ENCODE peak calls at places on chromosomes 4 and X, in four cellular contexts. H, M, L and C are unnamed samples.

GRCh38 chr4:156746111-156746510 is 225.5 kb downstream of the PDGFC start:
- DNase-seq in H (no peak), M (no peak), L (no peak), C (no peak)

GRCh38 chr4:185343726-185344581 is 51.8 kb downstream of the LRP2BP start:
- DNase-seq in H (peak), M (no peak), L (peak), C (no peak)

GRCh38 chr4:6282247-6282646 is 12.6 kb downstream of the WFS1 start:
- DNase-seq in H (no peak), M (no peak), L (no peak), C (peak)

GRCh38 chrX:48046846-48047245 is 24.6 kb downstream of the ZNF630 start:
- DNase-seq in H (no peak), M (no peak), L (no peak), C (no peak)

GRCh38 chr4:153222162-153222789 is 18.0 kb downstream of the TRIM2 start:
- DNase-seq in H (peak), M (no peak), L (peak), C (peak)

GRCh38 chrX:68938244-68939004 is 109.6 kb downstream of the EFNB1 start:
- DNase-seq in H (peak), M (no peak), L (peak), C (no peak)

GRCh38 chr4:26590639-26591038 is 6.8 kb downstream of the TBC1D19 start:
- DNase-seq in H (no peak), M (peak), L (no peak), C (no peak)

GRCh38 chr4:38322709-38323108 is 341.3 kb upstream of the KLF3 start:
- DNase-seq in H (no peak), M (peak), L (no peak), C (peak)

GRCh38 chrX:153573999-153574398 is 24.9 kb downstream of the CCNQ start:
- DNase-seq in H (no peak), M (peak), L (no peak), C (no peak)

GRCh38 chr4:55491486-55491885 is 55.2 kb downstream of the CLOCK start:
- DNase-seq in H (no peak), M (no peak), L (no peak), C (no peak)

GRCh38 chr4:97576955-97577354 is 566.3 kb downstream of the STPG2 start:
- DNase-seq in H (no peak), M (no peak), L (no peak), C (no peak)

GRCh38 chr4:79241846-79242245 is 84.0 kb downstream of the NAA11 start:
- DNase-seq in H (no peak), M (no peak), L (no peak), C (no peak)

GRCh38 chrX:93932471-93933220 is 258.6 kb downstream of the FAM133A start:
- DNase-seq in H (no peak), M (no peak), L (no peak), C (no peak)

GRCh38 chr4:5993063-5993745 is 25.0 kb downstream of the C4orf50 start:
- DNase-seq in H (peak), M (no peak), L (no peak), C (no peak)

GRCh38 chrX:41922694-41923171 is 621 bp downstream of the CASK start:
- DNase-seq in H (no peak), M (peak), L (peak), C (peak)

GRCh38 chr4:4245172-4245571 is 2.9 kb downstream of the TMEM128 start:
- DNase-seq in H (no peak), M (no peak), L (no peak), C (no peak)

GRCh38 chr4:39025552-39026085 is 6.6 kb downstream of the TMEM156 start:
- DNase-seq in H (no peak), M (peak), L (no peak), C (no peak)

GRCh38 chr4:35965300-35965699 is 279.0 kb downstream of the ARAP2 start:
- DNase-seq in H (no peak), M (no peak), L (no peak), C (no peak)

GRCh38 chr4:73707269-73707875 is 33.0 kb upstream of the CXCL8 start:
- DNase-seq in H (no peak), M (no peak), L (no peak), C (no peak)

GRCh38 chr4:7157666-7158065 is 34.7 kb upstream of the SORCS2 start:
- DNase-seq in H (peak), M (no peak), L (no peak), C (no peak)

GRCh38 chr4:181971973-181972372 is 271.2 kb upstream of the TENM3 start:
- DNase-seq in H (no peak), M (no peak), L (no peak), C (no peak)

GRCh38 chr4:54091637-54092404 is 8.1 kb upstream of the GSX2 start:
- DNase-seq in H (peak), M (peak), L (peak), C (peak)

GRCh38 chrX:120310861-120311631 is at the start of gene TMEM255A:
- DNase-seq in H (peak), M (peak), L (no peak), C (peak)

GRCh38 chr4:87179751-87180150 is 40.7 kb downstream of the KLHL8 start:
- DNase-seq in H (no peak), M (no peak), L (no peak), C (no peak)

GRCh38 chrX:122113376-122113775 is 1066.0 kb downstream of the GLUD2 start:
- DNase-seq in H (no peak), M (no peak), L (no peak), C (no peak)

GRCh38 chr4:121980643-121981042 is 28.8 kb upstream of the TRPC3 start:
- DNase-seq in H (no peak), M (no peak), L (no peak), C (no peak)

GRCh38 chr4:5773271-5773555 is 62.2 kb downstream of the EVC start:
- DNase-seq in H (peak), M (no peak), L (no peak), C (no peak)

GRCh38 chrX:50075630-50076349 is 125.0 kb downstream of the AKAP4 start:
- DNase-seq in H (no peak), M (no peak), L (no peak), C (no peak)

GRCh38 chrX:50082741-50083140 is 118.1 kb downstream of the AKAP4 start:
- DNase-seq in H (no peak), M (no peak), L (no peak), C (no peak)

DNA sequence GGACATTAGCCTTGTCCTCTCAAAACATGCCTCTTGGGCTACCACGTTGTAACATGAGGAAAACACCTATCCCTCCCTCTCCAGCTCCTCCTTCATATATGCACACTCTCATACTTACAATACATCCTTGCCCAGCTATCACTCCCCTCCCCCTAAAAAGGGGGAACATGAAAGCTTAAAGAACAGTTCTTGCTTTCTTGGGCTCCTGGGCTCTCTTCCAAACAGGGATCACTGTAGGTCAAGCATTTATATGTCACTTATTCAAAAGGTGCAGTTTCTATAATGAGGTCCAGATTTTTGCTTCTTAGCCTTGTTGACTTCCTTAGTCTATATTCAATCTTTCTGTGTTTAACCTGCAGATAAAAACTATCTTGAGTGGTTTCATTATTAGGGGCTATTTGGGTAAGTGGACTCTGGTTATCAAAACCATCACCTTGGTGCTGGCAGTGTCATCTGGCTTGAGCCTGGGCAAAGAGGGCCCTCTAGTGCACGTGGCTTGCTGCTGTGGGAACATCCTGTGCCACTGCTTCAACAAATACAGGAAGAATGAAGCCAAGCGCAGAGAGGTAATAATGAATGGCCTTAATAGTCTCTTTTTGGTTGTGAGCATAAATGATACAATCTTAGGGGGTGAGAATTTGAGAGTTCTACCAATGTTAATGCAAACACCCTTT is 119.4 kb downstream of the AKAP4 start:
- DNase-seq in H (no peak), M (peak), L (peak), C (peak)
- TF ChIP-seq CTCF in H (no peak), M (peak), L (peak), C (no peak)

GRCh38 chrX:49153467-49153866 is 9.1 kb upstream of the MAGIX start:
- DNase-seq in H (no peak), M (no peak), L (no peak), C (no peak)

GRCh38 chrX:49155900-49156837 is 6.4 kb upstream of the MAGIX start:
- DNase-seq in H (peak), M (peak), L (peak), C (peak)

GRCh38 chrX:49157194-49157593 is 5.4 kb upstream of the MAGIX start:
- DNase-seq in H (no peak), M (no peak), L (no peak), C (no peak)

GRCh38 chrX:49160908-49161307 is 1.6 kb upstream of the MAGIX start:
- DNase-seq in H (no peak), M (no peak), L (no peak), C (no peak)

DNA sequence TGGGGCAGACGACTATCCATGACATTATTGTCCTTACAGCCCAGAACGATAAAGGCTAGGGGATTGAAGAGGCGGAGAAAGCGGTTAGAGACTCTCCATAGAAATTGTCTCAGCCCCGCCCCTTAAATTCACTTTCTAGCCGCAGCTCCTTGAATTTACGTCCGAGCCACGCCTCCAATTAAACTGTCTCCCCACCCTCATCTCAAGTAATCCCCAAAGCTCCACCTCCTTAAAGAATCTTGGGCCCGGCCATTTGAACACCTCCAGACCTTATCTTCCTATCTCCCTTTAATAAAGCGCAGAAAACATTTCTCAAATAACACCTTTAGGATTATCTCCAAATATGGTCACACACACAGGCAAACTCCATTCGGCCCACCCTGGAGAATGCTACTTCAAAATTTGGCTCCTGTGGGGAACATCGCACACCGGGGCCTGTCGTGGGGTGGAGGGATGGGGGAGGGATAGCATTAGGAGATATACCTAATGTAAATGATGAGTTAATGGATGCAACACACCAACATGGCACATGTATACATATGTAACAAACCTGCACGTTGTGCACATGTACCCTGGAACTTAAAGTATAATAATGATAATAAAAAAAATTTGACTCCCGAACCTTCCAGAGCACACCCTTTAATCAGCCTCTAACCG is 7.2 kb upstream of the MAGIX start:
- DNase-seq in H (peak), M (peak), L (peak), C (no peak)
- TF ChIP-seq POLR2A in H (no peak), M (no peak), L (peak), C (no peak)

GRCh38 chr4:98928505-98929340 is at the start of gene EIF4E:
- DNase-seq in H (peak), M (peak), L (peak), C (peak)
- TF ChIP-seq EP300 in H (no peak), M (no peak), L (no peak), C (no peak)

GRCh38 chr4:21181716-21182115 is 481.5 kb downstream of the PACRGL start:
- DNase-seq in H (no peak), M (no peak), L (no peak), C (no peak)

DNA sequence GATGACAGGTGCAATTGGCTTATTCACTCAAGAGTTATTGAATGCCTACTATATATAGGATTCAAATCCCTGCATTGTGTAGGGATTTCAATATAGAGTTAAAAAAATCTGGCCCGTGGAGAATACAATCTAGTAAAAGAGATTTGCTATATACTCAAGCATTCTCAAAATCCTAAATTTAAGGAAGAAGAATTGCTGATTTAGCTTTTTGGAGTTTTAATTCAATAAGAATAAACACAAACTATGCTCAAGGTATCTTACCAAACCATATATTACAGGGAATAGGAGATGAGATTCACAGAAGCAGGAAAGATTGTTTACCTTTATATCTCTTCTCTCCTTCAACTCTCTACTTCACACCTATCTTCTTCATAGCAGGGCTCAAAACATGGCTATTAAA is 476.8 kb downstream of the PACRGL start:
- DNase-seq in H (no peak), M (no peak), L (no peak), C (no peak)
- TF ChIP-seq CTCF in H (no peak), M (no peak), L (no peak), C (no peak)

GRCh38 chr4:168832746-168833575 is 177.1 kb downstream of the CBR4 start:
- DNase-seq in H (peak), M (no peak), L (peak), C (peak)

GRCh38 chr4:168835880-168836454 is 174.1 kb downstream of the CBR4 start:
- DNase-seq in H (no peak), M (no peak), L (no peak), C (no peak)

GRCh38 chr4:168830777-168831512 is 179.1 kb downstream of the CBR4 start:
- DNase-seq in H (no peak), M (no peak), L (no peak), C (no peak)

GRCh38 chr4:168831585-168831918 is 178.5 kb downstream of the CBR4 start:
- DNase-seq in H (no peak), M (no peak), L (no peak), C (no peak)

DNA sequence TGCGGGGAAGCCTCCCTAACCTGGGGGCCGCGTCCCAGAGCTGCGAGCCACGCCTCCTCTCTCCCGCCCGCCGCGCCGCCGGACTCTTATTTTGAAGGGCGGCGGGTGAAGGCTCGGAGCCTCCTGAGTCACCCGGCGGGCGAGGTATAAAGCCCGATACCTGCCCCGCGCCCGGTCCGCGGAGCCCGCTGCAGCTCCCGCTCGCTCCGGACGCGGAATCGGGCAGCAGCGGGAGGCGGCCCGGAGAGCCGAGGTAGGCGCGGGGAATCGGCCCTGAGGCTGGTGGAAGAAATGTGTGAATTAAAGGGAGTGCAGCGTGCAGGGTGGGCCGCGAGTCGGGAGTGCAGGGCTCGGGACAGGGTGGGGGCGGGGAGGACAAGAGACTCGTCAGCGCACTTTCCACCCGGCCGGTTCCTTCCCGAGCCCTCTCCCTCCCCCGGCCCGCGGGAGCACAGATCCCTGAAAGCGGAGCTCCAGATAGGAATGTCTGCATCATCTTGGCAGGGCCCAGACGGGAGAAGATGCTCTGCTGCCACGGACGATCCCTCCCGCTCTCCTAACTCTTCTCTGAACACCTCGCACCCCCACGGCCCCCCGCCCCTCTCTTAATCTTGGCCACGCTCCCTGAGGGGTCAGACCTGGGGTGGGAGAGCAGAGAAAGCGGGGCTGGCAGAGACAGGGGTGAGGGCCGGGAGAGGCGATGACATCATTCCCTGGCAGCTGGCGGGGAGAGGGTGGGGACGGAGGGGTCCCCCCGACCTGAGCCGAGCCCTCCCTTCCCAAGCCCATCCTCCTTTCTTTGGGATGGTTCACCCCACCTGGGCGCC is 177.9 kb downstream of the CBR4 start:
- DNase-seq in H (peak), M (peak), L (peak), C (peak)
- TF ChIP-seq POLR2A in H (peak), M (peak), L (peak), C (peak)

GRCh38 chr4:60857354-60857753 is 342.8 kb upstream of the ADGRL3 start:
- DNase-seq in H (no peak), M (no peak), L (no peak), C (no peak)
- TF ChIP-seq EP300 in H (no peak), M (no peak), L (no peak), C (no peak)

DNA sequence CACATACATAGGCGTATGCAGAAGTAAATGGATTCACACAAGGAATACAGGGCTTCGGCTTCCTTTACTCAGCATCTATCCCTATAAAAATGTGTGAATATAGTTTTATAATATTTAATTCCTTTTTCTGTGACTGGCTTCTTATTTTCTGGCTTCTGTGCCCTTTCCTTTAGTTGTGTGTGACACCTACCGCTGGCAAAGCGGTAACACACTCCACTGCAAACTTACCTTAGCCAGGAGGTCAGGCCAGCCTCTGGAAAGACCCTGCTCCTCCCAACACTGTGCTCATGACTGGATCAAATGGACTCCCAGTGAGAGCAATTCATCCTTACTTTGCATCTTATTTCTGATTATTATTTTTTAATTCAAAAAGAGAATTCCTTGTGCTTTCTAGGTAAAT is 244.2 kb downstream of the ANK2 start:
- DNase-seq in H (no peak), M (no peak), L (no peak), C (no peak)
- TF ChIP-seq CTCF in H (peak), M (no peak), L (no peak), C (no peak)

DNA sequence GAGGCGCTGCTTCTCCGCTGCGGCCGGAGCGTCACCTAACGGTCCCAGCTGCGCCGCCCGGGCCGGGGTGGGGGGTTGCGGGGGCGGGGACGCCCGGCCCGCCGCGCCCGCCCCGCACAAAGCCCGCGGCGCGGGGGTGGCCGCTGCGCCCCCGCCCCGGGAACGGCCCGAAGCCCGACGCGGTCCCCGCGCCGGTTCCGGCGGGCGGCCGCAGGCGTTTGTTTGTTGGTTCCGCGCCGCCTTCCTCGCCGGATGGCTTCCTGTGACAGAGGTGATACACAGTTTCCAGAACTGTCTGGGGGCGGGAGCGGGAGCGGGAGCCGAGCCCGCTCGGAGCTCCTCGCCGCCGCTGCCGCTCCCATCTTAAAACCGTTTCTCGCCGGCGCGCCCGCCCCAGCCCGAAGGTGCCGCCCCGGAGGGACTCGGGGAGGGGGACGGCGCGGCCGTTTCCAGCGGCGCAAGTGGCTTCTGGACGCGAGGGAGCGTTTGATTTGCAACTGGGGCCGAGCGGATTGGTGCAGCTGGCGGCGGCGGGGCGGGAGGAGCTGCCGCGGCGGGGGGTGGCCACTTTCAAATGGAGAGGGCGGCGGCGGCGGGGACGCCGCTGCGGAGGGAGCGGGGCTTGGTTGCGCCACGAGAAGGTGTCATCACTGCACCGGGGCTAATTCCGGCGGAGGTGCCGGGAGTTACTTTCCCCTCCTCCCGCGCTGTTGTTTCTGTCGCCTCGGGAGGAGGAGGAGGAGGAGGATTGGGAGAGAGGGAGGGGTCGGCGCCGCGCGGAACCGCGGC is 2.3 kb downstream of the JADE1 start:
- DNase-seq in H (peak), M (peak), L (peak), C (peak)
- TF ChIP-seq POLR2A in H (peak), M (peak), L (peak), C (peak)